ENCODE peak calls at places on chromosomes 16 and 17, in seven cellular contexts. V is astrocyte, F is amygdala, P is posterior cingulate gyrus, U is iris pigment epithelial cell, A is NCI-H82, C is NCI-H2029. B is an unnamed sample.

GRCh38 chr17:71987634-71988033 is 133.2 kb upstream of the SOX9 start:
- DNase-seq in A (no peak), U (peak), V (peak), P (no peak), C (no peak), F (no peak), B (no peak)

GRCh38 chr17:73491648-73492047 is 152.6 kb downstream of the SDK2 start:
- DNase-seq in F (no peak), V (no peak), U (no peak), A (no peak), P (no peak), C (no peak), B (no peak)

GRCh38 chr17:74177018-74177450 is 26.4 kb upstream of the RPL38 start:
- DNase-seq in U (peak), P (peak), A (no peak), C (no peak), V (peak), F (no peak), B (no peak)

GRCh38 chr17:28643979-28644781 is 778 bp downstream of the BLTP2 start:
- DNase-seq in A (peak), V (peak), U (peak), F (no peak), P (peak), C (peak), B (no peak)

GRCh38 chr16:22188595-22189442 is 17.3 kb upstream of the EEF2K start:
- DNase-seq in U (peak), F (no peak), C (peak), A (peak), P (peak), V (peak), B (peak)

GRCh38 chr17:68498479-68499326 is 13.5 kb upstream of the PRKAR1A start:
- DNase-seq in F (no peak), P (no peak), V (no peak), U (no peak), A (no peak), C (no peak), B (no peak)

GRCh38 chr16:29719063-29719462 is 26.7 kb downstream of the C16orf54 start:
- DNase-seq in A (no peak), V (no peak), C (no peak), P (no peak), U (no peak), F (no peak), B (no peak)

GRCh38 chr16:17509194-17509593 is 38.4 kb upstream of the XYLT1 start:
- DNase-seq in P (no peak), U (no peak), V (peak), F (no peak), C (no peak), A (no peak), B (no peak)

GRCh38 chr16:64162613-64163375 is 959.1 kb downstream of the CDH11 start:
- DNase-seq in U (no peak), A (no peak), C (no peak), P (no peak), F (no peak), V (no peak), B (no peak)

GRCh38 chr17:41977991-41978390 is 11.4 kb downstream of the CNP start:
- DNase-seq in C (no peak), F (no peak), V (no peak), U (no peak), A (no peak), P (no peak), B (no peak)

GRCh38 chr17:13967416-13967815 is 101.9 kb upstream of the COX10 start:
- DNase-seq in V (no peak), C (no peak), P (no peak), A (peak), U (no peak), F (no peak), B (peak)

GRCh38 chr17:38745545-38745944 is 2.6 kb downstream of the PCGF2 start:
- DNase-seq in C (peak), V (no peak), P (no peak), U (no peak), F (no peak), A (peak), B (no peak)

GRCh38 chr16:30923554-30924085 is at the start of gene FBXL19:
- DNase-seq in F (no peak), A (no peak), P (no peak), V (no peak), U (no peak), C (no peak), B (no peak)

GRCh38 chr16:80500116-80500859 is 40.5 kb upstream of the DYNLRB2 start:
- DNase-seq in V (no peak), P (no peak), C (no peak), A (no peak), U (no peak), F (no peak), B (no peak)

GRCh38 chr17:41360291-41360995 is 9.2 kb downstream of the KRT33B start:
- DNase-seq in F (no peak), C (no peak), A (no peak), V (peak), U (peak), P (no peak), B (no peak)

B was measured in DMS 273 treated with DMSO at 0.1 percent for 48 hours.